ENCODE peak calls at places on chromosomes 16 and 17, in four cellular contexts. A is HepG2, B is K562, J is HCT116. L is an unnamed sample.

GRCh38 chr17:50638851-50639767 is 4.4 kb downstream of the ABCC3 start:
- DNase-seq in B (no peak), A (peak), J (peak), L (peak)

GRCh38 chr17:63698886-63699637 is 863 bp downstream of the LIMD2 start:
- DNase-seq in J (no peak), A (peak), B (no peak), L (no peak)

GRCh38 chr16:23131436-23131835 is 17.8 kb downstream of the USP31 start:
- DNase-seq in J (no peak), A (no peak), B (no peak), L (no peak)

GRCh38 chr16:1823821-1824220 is 2.8 kb downstream of the HAGH start:
- DNase-seq in A (peak), B (peak), J (no peak), L (no peak)

GRCh38 chr17:81486174-81486810 is 26.3 kb downstream of the ACTG1 start:
- DNase-seq in B (no peak), J (no peak), A (no peak), L (no peak)

GRCh38 chr16:29256501-29256981 is 150.0 kb downstream of the NPIPB11 start:
- DNase-seq in B (no peak), J (no peak), A (no peak), L (no peak)

GRCh38 chr17:38326996-38327792 is 16.6 kb downstream of the GPR179 start:
- DNase-seq in A (no peak), B (no peak), J (no peak), L (no peak)

GRCh38 chr16:57592591-57593003 is 35.8 kb upstream of the ADGRG1 start:
- DNase-seq in B (no peak), J (no peak), A (no peak), L (no peak)

GRCh38 chr17:4582691-4583090 is 1.6 kb upstream of the SMTNL2 start:
- DNase-seq in J (no peak), B (no peak), A (no peak), L (no peak)

GRCh38 chr17:6374761-6375312 is 60.1 kb downstream of the AIPL1 start:
- DNase-seq in J (peak), A (no peak), B (peak), L (no peak)

GRCh38 chr16:70156207-70156978 is 17.2 kb upstream of the CLEC18C start:
- DNase-seq in A (no peak), B (peak), J (no peak), L (no peak)

GRCh38 chr17:57470906-57471305 is 214.6 kb downstream of the MSI2 start:
- DNase-seq in A (no peak), B (no peak), J (no peak), L (no peak)

GRCh38 chr17:64406321-64407200 is 15.9 kb upstream of the PECAM1 start:
- DNase-seq in J (no peak), A (peak), B (peak), L (no peak)

GRCh38 chr16:21083729-21084268 is 66.8 kb downstream of the DNAH3 start:
- DNase-seq in J (peak), A (peak), B (peak), L (peak)

GRCh38 chr17:62164712-62165377 is 99.8 kb upstream of the MED13 start:
- DNase-seq in J (no peak), A (no peak), B (no peak), L (no peak)

GRCh38 chr17:65121916-65122821 is 15.0 kb upstream of the RGS9 start:
- DNase-seq in A (no peak), B (no peak), J (no peak), L (no peak)

GRCh38 chr16:89023621-89024511 is 46.9 kb upstream of the CBFA2T3 start:
- DNase-seq in B (no peak), A (no peak), J (no peak), L (no peak)

GRCh38 chr17:63700528-63701441 is 860 bp upstream of the LIMD2 start:
- DNase-seq in J (no peak), A (no peak), B (no peak), L (no peak)

GRCh38 chr16:64823676-64824075 is 298.2 kb downstream of the CDH11 start:
- DNase-seq in B (no peak), J (no peak), A (no peak), L (no peak)

GRCh38 chr17:39634384-39634871 is 2.5 kb upstream of the STARD3 start:
- DNase-seq in B (peak), J (no peak), A (no peak), L (no peak)

GRCh38 chr17:37683454-37683984 is 40.3 kb upstream of the DDX52 start:
- DNase-seq in A (peak), B (no peak), J (no peak), L (no peak)

GRCh38 chr16:11409398-11409797 is 64.1 kb downstream of the RMI2 start:
- DNase-seq in A (no peak), J (no peak), B (no peak), L (no peak)

GRCh38 chr16:31052131-31052530 is 18.8 kb downstream of the STX4 start:
- DNase-seq in A (peak), J (peak), B (peak), L (peak)

GRCh38 chr17:47266782-47267181 is 13.2 kb downstream of the ITGB3 start:
- DNase-seq in J (no peak), B (no peak), A (no peak), L (no peak)

GRCh38 chr16:68385371-68385770 is 62.9 kb downstream of the SMPD3 start:
- DNase-seq in B (no peak), J (no peak), A (no peak), L (no peak)

GRCh38 chr16:66070140-66070887 is 296.2 kb upstream of the CDH5 start:
- DNase-seq in J (no peak), B (no peak), A (no peak), L (no peak)

GRCh38 chr16:86778108-86778745 is 199.9 kb downstream of the FOXL1 start:
- DNase-seq in J (no peak), B (no peak), A (no peak), L (no peak)

GRCh38 chr16:22786691-22787090 is 27.3 kb upstream of the HS3ST2 start:
- DNase-seq in J (no peak), B (no peak), A (no peak), L (no peak)

GRCh38 chr17:78019367-78019975 is 61.0 kb downstream of the TNRC6C start:
- DNase-seq in B (no peak), J (peak), A (peak), L (no peak)

GRCh38 chr16:11050536-11050935 is 106.2 kb downstream of the CLEC16A start:
- DNase-seq in J (no peak), A (no peak), B (no peak), L (no peak)

GRCh38 chr16:21100447-21100846 is 50.2 kb downstream of the DNAH3 start:
- DNase-seq in J (peak), B (no peak), A (no peak), L (peak)

GRCh38 chr17:16189791-16190348 is 25.5 kb downstream of the NCOR1 start:
- DNase-seq in J (no peak), B (no peak), A (no peak), L (no peak)

GRCh38 chr16:49150341-49150740 is 131.3 kb downstream of the CBLN1 start:
- DNase-seq in A (no peak), B (no peak), J (no peak), L (no peak)

GRCh38 chr17:70563301-70563820 is 394.0 kb downstream of the KCNJ2 start:
- DNase-seq in B (no peak), J (no peak), A (no peak), L (no peak)

GRCh38 chr17:42846594-42847280 is 2.4 kb downstream of the AOC2 start:
- DNase-seq in J (no peak), A (peak), B (no peak), L (no peak)

GRCh38 chr17:4901648-4902344 is 1.1 kb downstream of the CHRNE start:
- DNase-seq in J (no peak), A (no peak), B (peak), L (no peak)

GRCh38 chr16:4918790-4919210 is 18.1 kb downstream of the PPL start:
- DNase-seq in J (no peak), A (no peak), B (no peak), L (no peak)

GRCh38 chr17:33531311-33531710 is 238.2 kb upstream of the ASIC2 start:
- DNase-seq in B (no peak), A (no peak), J (no peak), L (no peak)
- TF ChIP-seq CTCF in B (no peak), A (no peak), J (no peak), L (no peak)

DNA sequence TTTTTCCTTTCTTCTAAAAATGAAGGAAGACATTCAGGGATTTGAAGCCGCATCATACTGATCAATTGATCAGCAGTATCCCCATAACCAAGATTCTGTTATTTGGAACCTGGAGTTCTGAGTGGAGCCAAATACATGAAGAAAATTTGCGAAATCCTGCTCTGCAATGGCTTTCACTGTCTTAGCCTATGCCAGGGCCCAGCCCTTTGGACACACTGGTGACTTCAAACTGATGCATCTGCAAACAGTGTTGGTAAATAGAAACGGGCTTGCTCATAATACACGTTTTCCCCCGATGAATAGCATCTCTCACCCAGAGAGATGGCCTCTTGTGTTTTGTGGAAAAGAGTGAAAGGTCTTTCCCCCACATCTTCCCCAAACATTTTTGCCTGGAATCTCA is 87.6 kb upstream of the TOX3 start:
- DNase-seq in B (no peak), J (no peak), A (peak), L (no peak)
- TF ChIP-seq TCF7L2 in B (no peak), J (no peak), A (no peak), L (no peak)

GRCh38 chr17:17706140-17707060 is 25.1 kb downstream of the RAI1 start:
- DNase-seq in A (no peak), J (no peak), B (no peak), L (no peak)
- TF ChIP-seq CTCF in A (peak), J (peak), B (no peak), L (no peak)

GRCh38 chr17:7844292-7845154 is 10.3 kb upstream of the TMEM88 start:
- DNase-seq in J (peak), B (peak), A (peak), L (peak)
- TF ChIP-seq TCF7L2 in J (peak), B (no peak), A (no peak), L (no peak)

GRCh38 chr16:60558936-60559335 is 1477.3 kb downstream of the CDH8 start:
- DNase-seq in A (no peak), J (no peak), B (no peak), L (no peak)

GRCh38 chr16:60564588-60564987 is 1471.7 kb downstream of the CDH8 start:
- DNase-seq in J (no peak), A (no peak), B (no peak), L (no peak)
- TF ChIP-seq CTCF in J (no peak), A (no peak), B (no peak), L (no peak)

GRCh38 chr17:79532107-79532790 is 78.6 kb downstream of the RBFOX3 start:
- DNase-seq in J (no peak), A (no peak), B (no peak), L (no peak)
- TF ChIP-seq TCF7L2 in J (no peak), A (no peak), B (no peak), L (no peak)

L was measured in Panc1.